ENCODE peak calls at places on chromosome 1, in nine cellular contexts. One of them, this sample, is unnamed.

GRCh38 chr1:110677526-110677925 is 2.8 kb upstream of the KCNA3 start:
- DNase-seq in Daoy: no peak
- DNase-seq in mucosa of descending colon: no peak
- DNase-seq in fibroblast of lung: peak; percentile 71
- DNase-seq in CMK: no peak
- DNase-seq in left lung: no peak
- DNase-seq in pulmonary artery endothelial cell: no peak
- DNase-seq in head of caudate nucleus: no peak
- DNase-seq in AG08395: no peak
- DNase-seq in this sample: no peak

GRCh38 chr1:153827168-153827964 is 52.2 kb downstream of the SLC27A3 start:
- DNase-seq in Daoy: no peak
- DNase-seq in CMK: no peak
- DNase-seq in AG08395: no peak
- DNase-seq in left lung: no peak
- DNase-seq in pulmonary artery endothelial cell: no peak
- DNase-seq in head of caudate nucleus: no peak
- DNase-seq in fibroblast of lung: no peak
- DNase-seq in mucosa of descending colon: no peak
- DNase-seq in this sample: no peak

GRCh38 chr1:212721388-212722247 is 22.0 kb upstream of the BATF3 start:
- DNase-seq in mucosa of descending colon: no peak
- DNase-seq in CMK: no peak
- DNase-seq in AG08395: peak; percentile 82
- DNase-seq in left lung: no peak
- DNase-seq in Daoy: peak; percentile 59
- DNase-seq in head of caudate nucleus: no peak
- DNase-seq in pulmonary artery endothelial cell: no peak
- DNase-seq in fibroblast of lung: peak; percentile 67
- DNase-seq in this sample: no peak

GRCh38 chr1:9539165-9539828 is at the start of gene SLC25A33:
- DNase-seq in CMK: peak; percentile 96
- DNase-seq in pulmonary artery endothelial cell: peak; percentile 83
- DNase-seq in head of caudate nucleus: peak; percentile 99
- DNase-seq in left lung: peak; percentile 98
- DNase-seq in Daoy: peak; percentile 98
- DNase-seq in fibroblast of lung: peak; percentile 98
- DNase-seq in mucosa of descending colon: peak; percentile 97
- DNase-seq in AG08395: peak; percentile 99
- DNase-seq in this sample: peak; percentile 96

GRCh38 chr1:203367051-203367450 is 16.1 kb upstream of the FMOD start:
- DNase-seq in left lung: no peak
- DNase-seq in head of caudate nucleus: no peak
- DNase-seq in Daoy: no peak
- DNase-seq in CMK: no peak
- DNase-seq in pulmonary artery endothelial cell: no peak
- DNase-seq in mucosa of descending colon: no peak
- DNase-seq in AG08395: no peak
- DNase-seq in fibroblast of lung: no peak
- DNase-seq in this sample: no peak

GRCh38 chr1:240399381-240399780 is 212.6 kb downstream of the GREM2 start:
- DNase-seq in Daoy: peak; percentile 86
- DNase-seq in AG08395: peak; percentile 74
- DNase-seq in left lung: no peak
- DNase-seq in pulmonary artery endothelial cell: no peak
- DNase-seq in CMK: no peak
- DNase-seq in head of caudate nucleus: peak; percentile 48
- DNase-seq in fibroblast of lung: peak; percentile 75
- DNase-seq in mucosa of descending colon: no peak
- DNase-seq in this sample: no peak

GRCh38 chr1:227745568-227745967 is 10.3 kb downstream of the SNAP47 start:
- DNase-seq in Daoy: no peak
- DNase-seq in head of caudate nucleus: no peak
- DNase-seq in pulmonary artery endothelial cell: no peak
- DNase-seq in mucosa of descending colon: no peak
- DNase-seq in CMK: no peak
- DNase-seq in left lung: no peak
- DNase-seq in AG08395: no peak
- DNase-seq in fibroblast of lung: no peak
- DNase-seq in this sample: no peak

GRCh38 chr1:93899543-93900207 is 9.6 kb downstream of the GCLM start:
- DNase-seq in left lung: no peak
- DNase-seq in mucosa of descending colon: no peak
- DNase-seq in fibroblast of lung: no peak
- DNase-seq in pulmonary artery endothelial cell: no peak
- DNase-seq in CMK: no peak
- DNase-seq in Daoy: no peak
- DNase-seq in AG08395: no peak
- DNase-seq in head of caudate nucleus: no peak
- DNase-seq in this sample: no peak

GRCh38 chr1:173101589-173101988 is 50.8 kb upstream of the TNFSF18 start:
- DNase-seq in AG08395: no peak
- DNase-seq in head of caudate nucleus: no peak
- DNase-seq in pulmonary artery endothelial cell: no peak
- DNase-seq in CMK: no peak
- DNase-seq in fibroblast of lung: no peak
- DNase-seq in Daoy: no peak
- DNase-seq in left lung: no peak
- DNase-seq in mucosa of descending colon: no peak
- DNase-seq in this sample: no peak

This sample was measured in pancreas.